ENCODE peak calls at places on chromosomes 16 and 17, in ten cellular contexts. One of them, this sample, is unnamed.
A peak's percentile ranks its signal among the peaks of the same experiment; 100 is the strongest.

GRCh38 chr17:42775534-42776098 is 2.4 kb downstream of the VPS25 start:
- DNase-seq in HL-60: peak; percentile 55
- DNase-seq in lung microvascular endothelial cell: peak; percentile 67
- DNase-seq in NCI-H460: no peak
- DNase-seq in hypothalamus: no peak
- DNase-seq in ELR: peak; percentile 76
- DNase-seq in dorsolateral prefrontal cortex: no peak
- DNase-seq in kidney glomerular epithelial cell: peak; percentile 80
- DNase-seq in dermis blood vessel endothelial cell: peak; percentile 66
- DNase-seq in amygdala: no peak
- DNase-seq in this sample: peak; percentile 88

GRCh38 chr17:29042679-29043538 is at the start of gene PIPOX:
- DNase-seq in kidney glomerular epithelial cell: peak; percentile 37
- DNase-seq in NCI-H460: no peak
- DNase-seq in hypothalamus: peak; percentile 72
- DNase-seq in HL-60: peak; percentile 40
- DNase-seq in dorsolateral prefrontal cortex: no peak
- DNase-seq in lung microvascular endothelial cell: peak; percentile 32
- DNase-seq in ELR: peak; percentile 11
- DNase-seq in amygdala: peak; percentile 62
- DNase-seq in dermis blood vessel endothelial cell: peak; percentile 72
- DNase-seq in this sample: no peak

GRCh38 chr16:27240948-27241531 is 27.5 kb downstream of the NSMCE1 start:
- DNase-seq in lung microvascular endothelial cell: no peak
- DNase-seq in hypothalamus: no peak
- DNase-seq in HL-60: no peak
- DNase-seq in kidney glomerular epithelial cell: peak; percentile 38
- DNase-seq in ELR: peak; percentile 89
- DNase-seq in dorsolateral prefrontal cortex: no peak
- DNase-seq in amygdala: no peak
- DNase-seq in dermis blood vessel endothelial cell: peak; percentile 76
- DNase-seq in NCI-H460: no peak
- DNase-seq in this sample: peak; percentile 59

GRCh38 chr17:15341385-15341849 is at the start of gene TEKT3:
- DNase-seq in ELR: peak; percentile 61
- DNase-seq in kidney glomerular epithelial cell: peak; percentile 64
- DNase-seq in HL-60: no peak
- DNase-seq in lung microvascular endothelial cell: peak; percentile 77
- DNase-seq in NCI-H460: peak; percentile 56
- DNase-seq in amygdala: peak; percentile 38
- DNase-seq in hypothalamus: peak; percentile 58
- DNase-seq in dermis blood vessel endothelial cell: peak; percentile 73
- DNase-seq in dorsolateral prefrontal cortex: peak; percentile 81
- DNase-seq in this sample: peak; percentile 95

GRCh38 chr17:258045-258734 is 76.7 kb upstream of the DOC2B start:
- DNase-seq in lung microvascular endothelial cell: no peak
- DNase-seq in amygdala: no peak
- DNase-seq in dermis blood vessel endothelial cell: peak; percentile 13
- DNase-seq in hypothalamus: no peak
- DNase-seq in dorsolateral prefrontal cortex: peak; percentile 51
- DNase-seq in HL-60: no peak
- DNase-seq in kidney glomerular epithelial cell: no peak
- DNase-seq in ELR: no peak
- DNase-seq in NCI-H460: no peak
- DNase-seq in this sample: peak; percentile 37

GRCh38 chr17:74526681-74527080 is 4.6 kb downstream of the CD300LB start:
- DNase-seq in hypothalamus: no peak
- DNase-seq in amygdala: no peak
- DNase-seq in ELR: no peak
- DNase-seq in NCI-H460: no peak
- DNase-seq in kidney glomerular epithelial cell: no peak
- DNase-seq in dermis blood vessel endothelial cell: no peak
- DNase-seq in dorsolateral prefrontal cortex: no peak
- DNase-seq in HL-60: no peak
- DNase-seq in lung microvascular endothelial cell: no peak
- DNase-seq in this sample: no peak

GRCh38 chr17:74444406-74444805 is 12.5 kb downstream of the GPRC5C start:
- DNase-seq in dermis blood vessel endothelial cell: peak; percentile 18
- DNase-seq in HL-60: no peak
- DNase-seq in ELR: no peak
- DNase-seq in amygdala: no peak
- DNase-seq in dorsolateral prefrontal cortex: no peak
- DNase-seq in hypothalamus: no peak
- DNase-seq in lung microvascular endothelial cell: peak; percentile 81
- DNase-seq in kidney glomerular epithelial cell: peak; percentile 25
- DNase-seq in NCI-H460: no peak
- DNase-seq in this sample: peak; percentile 42

GRCh38 chr17:65529761-65530157 is 31.7 kb downstream of the AXIN2 start:
- DNase-seq in hypothalamus: no peak
- DNase-seq in amygdala: no peak
- DNase-seq in dermis blood vessel endothelial cell: no peak
- DNase-seq in kidney glomerular epithelial cell: no peak
- DNase-seq in NCI-H460: no peak
- DNase-seq in ELR: no peak
- DNase-seq in dorsolateral prefrontal cortex: no peak
- DNase-seq in HL-60: no peak
- DNase-seq in lung microvascular endothelial cell: no peak
- DNase-seq in this sample: no peak

GRCh38 chr17:71975998-71976649 is 144.7 kb upstream of the SOX9 start:
- DNase-seq in NCI-H460: peak; percentile 83
- DNase-seq in hypothalamus: peak; percentile 79
- DNase-seq in dermis blood vessel endothelial cell: no peak
- DNase-seq in amygdala: peak; percentile 56
- DNase-seq in dorsolateral prefrontal cortex: peak; percentile 85
- DNase-seq in ELR: peak; percentile 100
- DNase-seq in kidney glomerular epithelial cell: no peak
- DNase-seq in HL-60: no peak
- DNase-seq in lung microvascular endothelial cell: no peak
- DNase-seq in this sample: peak; percentile 94

GRCh38 chr17:36851230-36851629 is 86.0 kb upstream of the LHX1 start:
- DNase-seq in amygdala: no peak
- DNase-seq in hypothalamus: no peak
- DNase-seq in HL-60: no peak
- DNase-seq in NCI-H460: no peak
- DNase-seq in lung microvascular endothelial cell: no peak
- DNase-seq in ELR: peak; percentile 93
- DNase-seq in dermis blood vessel endothelial cell: peak; percentile 54
- DNase-seq in kidney glomerular epithelial cell: no peak
- DNase-seq in dorsolateral prefrontal cortex: no peak
- DNase-seq in this sample: no peak

GRCh38 chr17:43823350-43824084 is 9.4 kb downstream of the MPP3 start:
- DNase-seq in NCI-H460: no peak
- DNase-seq in HL-60: no peak
- DNase-seq in ELR: no peak
- DNase-seq in amygdala: no peak
- DNase-seq in dermis blood vessel endothelial cell: no peak
- DNase-seq in hypothalamus: no peak
- DNase-seq in dorsolateral prefrontal cortex: no peak
- DNase-seq in kidney glomerular epithelial cell: no peak
- DNase-seq in lung microvascular endothelial cell: no peak
- DNase-seq in this sample: no peak

GRCh38 chr16:49698416-49698815 is 157.5 kb downstream of the ZNF423 start:
- DNase-seq in NCI-H460: no peak
- DNase-seq in kidney glomerular epithelial cell: no peak
- DNase-seq in HL-60: no peak
- DNase-seq in hypothalamus: no peak
- DNase-seq in ELR: no peak
- DNase-seq in amygdala: no peak
- DNase-seq in dorsolateral prefrontal cortex: no peak
- DNase-seq in lung microvascular endothelial cell: no peak
- DNase-seq in dermis blood vessel endothelial cell: no peak
- DNase-seq in this sample: peak; percentile 39

GRCh38 chr16:85929259-85929704 is 30.3 kb downstream of the IRF8 start:
- DNase-seq in ELR: no peak
- DNase-seq in dermis blood vessel endothelial cell: no peak
- DNase-seq in hypothalamus: no peak
- DNase-seq in kidney glomerular epithelial cell: peak; percentile 27
- DNase-seq in NCI-H460: no peak
- DNase-seq in lung microvascular endothelial cell: no peak
- DNase-seq in amygdala: no peak
- DNase-seq in HL-60: no peak
- DNase-seq in dorsolateral prefrontal cortex: no peak
- DNase-seq in this sample: peak; percentile 30

GRCh38 chr16:66984902-66985311 is 3.5 kb upstream of the CES4A start:
- DNase-seq in dermis blood vessel endothelial cell: no peak
- DNase-seq in amygdala: no peak
- DNase-seq in kidney glomerular epithelial cell: no peak
- DNase-seq in lung microvascular endothelial cell: no peak
- DNase-seq in ELR: no peak
- DNase-seq in HL-60: no peak
- DNase-seq in hypothalamus: no peak
- DNase-seq in dorsolateral prefrontal cortex: no peak
- DNase-seq in NCI-H460: no peak
- DNase-seq in this sample: no peak

GRCh38 chr16:855471-855870 is 54.9 kb upstream of the GNG13 start:
- DNase-seq in dermis blood vessel endothelial cell: no peak
- DNase-seq in HL-60: no peak
- DNase-seq in hypothalamus: no peak
- DNase-seq in kidney glomerular epithelial cell: no peak
- DNase-seq in lung microvascular endothelial cell: no peak
- DNase-seq in dorsolateral prefrontal cortex: no peak
- DNase-seq in ELR: no peak
- DNase-seq in amygdala: no peak
- DNase-seq in NCI-H460: no peak
- DNase-seq in this sample: peak; percentile 69

GRCh38 chr17:7261377-7262191 is 694 bp downstream of the CLDN7 start:
- DNase-seq in NCI-H460: no peak
- DNase-seq in kidney glomerular epithelial cell: no peak
- DNase-seq in hypothalamus: no peak
- DNase-seq in ELR: no peak
- DNase-seq in lung microvascular endothelial cell: no peak
- DNase-seq in amygdala: no peak
- DNase-seq in dorsolateral prefrontal cortex: no peak
- DNase-seq in HL-60: no peak
- DNase-seq in dermis blood vessel endothelial cell: no peak
- DNase-seq in this sample: peak; percentile 82

GRCh38 chr16:55876854-55877253 is 1.7 kb upstream of the CES5A start:
- DNase-seq in hypothalamus: no peak
- DNase-seq in HL-60: no peak
- DNase-seq in dermis blood vessel endothelial cell: no peak
- DNase-seq in kidney glomerular epithelial cell: peak; percentile 12
- DNase-seq in amygdala: no peak
- DNase-seq in dorsolateral prefrontal cortex: no peak
- DNase-seq in ELR: peak; percentile 18
- DNase-seq in NCI-H460: no peak
- DNase-seq in lung microvascular endothelial cell: no peak
- DNase-seq in this sample: no peak

GRCh38 chr16:64412578-64413280 is 709.1 kb downstream of the CDH11 start:
- DNase-seq in dorsolateral prefrontal cortex: peak; percentile 39
- DNase-seq in dermis blood vessel endothelial cell: no peak
- DNase-seq in HL-60: no peak
- DNase-seq in lung microvascular endothelial cell: no peak
- DNase-seq in hypothalamus: no peak
- DNase-seq in kidney glomerular epithelial cell: peak; percentile 24
- DNase-seq in NCI-H460: no peak
- DNase-seq in ELR: peak; percentile 29
- DNase-seq in amygdala: no peak
- DNase-seq in this sample: peak; percentile 59

GRCh38 chr16:82584553-82585152 is 42.1 kb upstream of the CDH13 start:
- DNase-seq in NCI-H460: no peak
- DNase-seq in kidney glomerular epithelial cell: no peak
- DNase-seq in amygdala: no peak
- DNase-seq in dermis blood vessel endothelial cell: no peak
- DNase-seq in lung microvascular endothelial cell: no peak
- DNase-seq in HL-60: no peak
- DNase-seq in hypothalamus: no peak
- DNase-seq in dorsolateral prefrontal cortex: peak; percentile 46
- DNase-seq in ELR: no peak
- DNase-seq in this sample: no peak

GRCh38 chr17:910503-911194 is 68.9 kb downstream of the NXN start:
- DNase-seq in hypothalamus: no peak
- DNase-seq in HL-60: no peak
- DNase-seq in dorsolateral prefrontal cortex: no peak
- DNase-seq in NCI-H460: no peak
- DNase-seq in lung microvascular endothelial cell: no peak
- DNase-seq in amygdala: no peak
- DNase-seq in ELR: peak; percentile 52
- DNase-seq in dermis blood vessel endothelial cell: no peak
- DNase-seq in kidney glomerular epithelial cell: no peak
- DNase-seq in this sample: no peak

GRCh38 chr17:9792181-9792840 is 919 bp upstream of the DHRS7C start:
- DNase-seq in ELR: no peak
- DNase-seq in dorsolateral prefrontal cortex: no peak
- DNase-seq in kidney glomerular epithelial cell: no peak
- DNase-seq in HL-60: no peak
- DNase-seq in dermis blood vessel endothelial cell: no peak
- DNase-seq in NCI-H460: no peak
- DNase-seq in lung microvascular endothelial cell: no peak
- DNase-seq in amygdala: no peak
- DNase-seq in hypothalamus: no peak
- DNase-seq in this sample: no peak

GRCh38 chr17:57288034-57288752 is 31.9 kb downstream of the MSI2 start:
- DNase-seq in amygdala: no peak
- DNase-seq in ELR: no peak
- DNase-seq in HL-60: no peak
- DNase-seq in dorsolateral prefrontal cortex: no peak
- DNase-seq in dermis blood vessel endothelial cell: no peak
- DNase-seq in hypothalamus: no peak
- DNase-seq in lung microvascular endothelial cell: no peak
- DNase-seq in NCI-H460: no peak
- DNase-seq in kidney glomerular epithelial cell: no peak
- DNase-seq in this sample: peak; percentile 29

GRCh38 chr17:82592751-82593589 is 55.3 kb downstream of the WDR45B start:
- DNase-seq in ELR: peak; percentile 88
- DNase-seq in hypothalamus: peak; percentile 53
- DNase-seq in kidney glomerular epithelial cell: peak; percentile 52
- DNase-seq in lung microvascular endothelial cell: peak; percentile 70
- DNase-seq in amygdala: peak; percentile 59
- DNase-seq in NCI-H460: peak; percentile 59
- DNase-seq in HL-60: peak; percentile 82
- DNase-seq in dermis blood vessel endothelial cell: peak; percentile 71
- DNase-seq in dorsolateral prefrontal cortex: peak; percentile 74
- DNase-seq in this sample: peak; percentile 93

GRCh38 chr16:29011112-29011511 is 26.3 kb downstream of the LAT start:
- DNase-seq in kidney glomerular epithelial cell: no peak
- DNase-seq in hypothalamus: no peak
- DNase-seq in lung microvascular endothelial cell: no peak
- DNase-seq in ELR: no peak
- DNase-seq in dorsolateral prefrontal cortex: no peak
- DNase-seq in dermis blood vessel endothelial cell: no peak
- DNase-seq in HL-60: no peak
- DNase-seq in amygdala: no peak
- DNase-seq in NCI-H460: no peak
- DNase-seq in this sample: no peak

GRCh38 chr16:83926726-83927397 is 26.2 kb upstream of the OSGIN1 start:
- DNase-seq in lung microvascular endothelial cell: peak; percentile 72
- DNase-seq in amygdala: peak; percentile 35
- DNase-seq in ELR: peak; percentile 91
- DNase-seq in dermis blood vessel endothelial cell: peak; percentile 77
- DNase-seq in NCI-H460: peak; percentile 64
- DNase-seq in kidney glomerular epithelial cell: peak; percentile 83
- DNase-seq in HL-60: peak; percentile 29
- DNase-seq in dorsolateral prefrontal cortex: peak; percentile 85
- DNase-seq in hypothalamus: peak; percentile 24
- DNase-seq in this sample: peak; percentile 98

GRCh38 chr17:27552467-27552779 is 78.6 kb upstream of the LGALS9 start:
- DNase-seq in NCI-H460: no peak
- DNase-seq in kidney glomerular epithelial cell: peak; percentile 22
- DNase-seq in dermis blood vessel endothelial cell: peak; percentile 56
- DNase-seq in dorsolateral prefrontal cortex: no peak
- DNase-seq in hypothalamus: no peak
- DNase-seq in amygdala: no peak
- DNase-seq in ELR: peak; percentile 89
- DNase-seq in HL-60: no peak
- DNase-seq in lung microvascular endothelial cell: no peak
- DNase-seq in this sample: no peak

GRCh38 chr17:56367381-56367780 is 214.1 kb downstream of the ANKFN1 start:
- DNase-seq in ELR: no peak
- DNase-seq in dorsolateral prefrontal cortex: no peak
- DNase-seq in hypothalamus: no peak
- DNase-seq in kidney glomerular epithelial cell: no peak
- DNase-seq in HL-60: no peak
- DNase-seq in NCI-H460: no peak
- DNase-seq in lung microvascular endothelial cell: no peak
- DNase-seq in dermis blood vessel endothelial cell: no peak
- DNase-seq in amygdala: no peak
- DNase-seq in this sample: no peak

GRCh38 chr17:15648384-15648783 is 28.9 kb upstream of the FBXW10B start:
- DNase-seq in NCI-H460: no peak
- DNase-seq in HL-60: no peak
- DNase-seq in ELR: no peak
- DNase-seq in kidney glomerular epithelial cell: no peak
- DNase-seq in dorsolateral prefrontal cortex: no peak
- DNase-seq in hypothalamus: no peak
- DNase-seq in lung microvascular endothelial cell: no peak
- DNase-seq in dermis blood vessel endothelial cell: no peak
- DNase-seq in amygdala: no peak
- DNase-seq in this sample: no peak